ENCODE peak calls at places on chromosomes 13 and 19, in four cellular contexts. One of them, this sample, is unnamed. For H3K27me3, the result is how much of the 10 kb centered on the place peaks cover.

GRCh38 chr13:27745301-27745700 is 47.0 kb upstream of the GSX1 start:
- DNase-seq in uterus: no peak
- DNase-seq in tibial artery: no peak
- DNase-seq in thoracic aorta: no peak
- DNase-seq in this sample: no peak

GRCh38 chr13:40764587-40765403 is 6.2 kb downstream of the MRPS31 start:
- DNase-seq in thoracic aorta: no peak
- DNase-seq in uterus: no peak
- DNase-seq in tibial artery: no peak
- DNase-seq in this sample: no peak

GRCh38 chr13:28574617-28575142 is 79.8 kb upstream of the FLT1 start:
- DNase-seq in uterus: no peak
- DNase-seq in thoracic aorta: no peak
- DNase-seq in tibial artery: no peak
- DNase-seq in this sample: no peak

GRCh38 chr19:10808937-10809655 is 26.9 kb downstream of the TMED1 start:
- DNase-seq in uterus: no peak
- DNase-seq in tibial artery: no peak
- DNase-seq in thoracic aorta: no peak
- DNase-seq in this sample: no peak

GRCh38 chr13:28136916-28137315 is 1.4 kb upstream of the PAN3 start:
- DNase-seq in uterus: no peak
- DNase-seq in thoracic aorta: no peak
- DNase-seq in tibial artery: no peak
- DNase-seq in this sample: no peak

GRCh38 chr13:74135306-74136088 is 1.3 kb upstream of the KLF12 start:
- DNase-seq in uterus: peak
- DNase-seq in thoracic aorta: peak
- DNase-seq in tibial artery: peak
- DNase-seq in this sample: peak

GRCh38 chr13:110006304-110006703 is 219.9 kb upstream of the IRS2 start:
- DNase-seq in thoracic aorta: no peak
- DNase-seq in uterus: peak
- DNase-seq in tibial artery: no peak
- DNase-seq in this sample: peak

GRCh38 chr19:9818175-9818733 is 625 bp downstream of the FBXL12 start:
- DNase-seq in tibial artery: no peak
- DNase-seq in uterus: no peak
- DNase-seq in thoracic aorta: no peak
- DNase-seq in this sample: no peak

GRCh38 chr19:4581381-4582111 is 22.1 kb upstream of the SEMA6B start:
- DNase-seq in uterus: no peak
- DNase-seq in thoracic aorta: no peak
- DNase-seq in tibial artery: no peak
- DNase-seq in this sample: no peak

GRCh38 chr19:44927746-44928145 is 13.3 kb downstream of the APOC1 start:
- DNase-seq in tibial artery: no peak
- DNase-seq in uterus: no peak
- DNase-seq in thoracic aorta: no peak
- DNase-seq in this sample: no peak

GRCh38 chr13:41284512-41285288 is 21.3 kb upstream of the MTRF1 start:
- DNase-seq in uterus: no peak
- DNase-seq in tibial artery: no peak
- DNase-seq in thoracic aorta: no peak
- DNase-seq in this sample: no peak

GRCh38 chr19:7914598-7915045 is at the start of gene TGFBR3L:
- DNase-seq in thoracic aorta: no peak
- DNase-seq in tibial artery: no peak
- DNase-seq in uterus: peak
- DNase-seq in this sample: no peak

GRCh38 chr13:30466841-30467252 is 1.1 kb upstream of the HMGB1 start:
- DNase-seq in thoracic aorta: no peak
- DNase-seq in tibial artery: no peak
- DNase-seq in uterus: no peak
- DNase-seq in this sample: no peak

GRCh38 chr19:41456342-41456918 is 13.5 kb downstream of the ERICH4 start:
- DNase-seq in thoracic aorta: no peak
- DNase-seq in uterus: peak
- DNase-seq in tibial artery: no peak
- DNase-seq in this sample: no peak

GRCh38 chr13:52141299-52141698 is 12.4 kb upstream of the NEK5 start:
- DNase-seq in tibial artery: no peak
- DNase-seq in uterus: no peak
- DNase-seq in thoracic aorta: no peak
- DNase-seq in this sample: no peak

GRCh38 chr13:70518081-70518480 is 409.8 kb upstream of the KLHL1 start:
- DNase-seq in tibial artery: no peak
- DNase-seq in thoracic aorta: no peak
- DNase-seq in uterus: no peak
- DNase-seq in this sample: no peak

GRCh38 chr19:14519245-14519859 is 1.2 kb upstream of the DNAJB1 start:
- DNase-seq in uterus: no peak
- DNase-seq in tibial artery: no peak
- DNase-seq in thoracic aorta: no peak
- DNase-seq in this sample: no peak

GRCh38 chr13:72230131-72230530 is 363.1 kb upstream of the DACH1 start:
- DNase-seq in uterus: no peak
- DNase-seq in thoracic aorta: no peak
- DNase-seq in tibial artery: no peak
- DNase-seq in this sample: no peak

GRCh38 chr19:46904114-46905060 is 43.6 kb downstream of the ARHGAP35 start:
- DNase-seq in thoracic aorta: no peak
- DNase-seq in tibial artery: no peak
- DNase-seq in uterus: peak
- DNase-seq in this sample: no peak

GRCh38 chr13:114063545-114064515 is 68.6 kb downstream of the RASA3 start:
- DNase-seq in uterus: peak
- DNase-seq in thoracic aorta: peak
- DNase-seq in tibial artery: peak
- DNase-seq in this sample: peak

GRCh38 chr13:48163066-48163465 is 68.2 kb upstream of the MED4 start:
- DNase-seq in thoracic aorta: no peak
- DNase-seq in tibial artery: no peak
- DNase-seq in uterus: no peak
- DNase-seq in this sample: no peak

GRCh38 chr13:113643593-113643992 is 14.4 kb downstream of the ATP4B start:
- DNase-seq in uterus: no peak
- DNase-seq in tibial artery: no peak
- DNase-seq in thoracic aorta: no peak
- DNase-seq in this sample: no peak

GRCh38 chr13:112664501-112665203 is 25.2 kb upstream of the ATP11A start:
- DNase-seq in uterus: no peak
- DNase-seq in thoracic aorta: no peak
- DNase-seq in tibial artery: no peak
- DNase-seq in this sample: no peak

GRCh38 chr13:112454648-112455334 is 78.6 kb downstream of the SPACA7 start:
- DNase-seq in tibial artery: no peak
- DNase-seq in uterus: no peak
- DNase-seq in thoracic aorta: no peak
- DNase-seq in this sample: no peak

GRCh38 chr13:20306039-20306438 is 73.9 kb upstream of the GJB6 start:
- DNase-seq in thoracic aorta: no peak
- DNase-seq in uterus: no peak
- DNase-seq in tibial artery: no peak
- DNase-seq in this sample: no peak

GRCh38 chr13:65966991-65967451 is 1263.1 kb downstream of the PCDH9 start:
- DNase-seq in uterus: no peak
- DNase-seq in thoracic aorta: no peak
- DNase-seq in tibial artery: no peak
- DNase-seq in this sample: no peak

GRCh38 chr19:46608178-46608577 is 7.0 kb downstream of the CALM3 start:
- DNase-seq in thoracic aorta: no peak
- DNase-seq in tibial artery: no peak
- DNase-seq in uterus: no peak
- DNase-seq in this sample: no peak

GRCh38 chr19:40718774-40719391 is 2.0 kb downstream of the ITPKC start:
- DNase-seq in tibial artery: peak
- DNase-seq in thoracic aorta: no peak
- DNase-seq in uterus: peak
- DNase-seq in this sample: peak

GRCh38 chr19:21328402-21328801 is 808 bp downstream of the ZNF708 start:
- DNase-seq in thoracic aorta: no peak
- DNase-seq in tibial artery: no peak
- DNase-seq in uterus: no peak
- DNase-seq in this sample: no peak

GRCh38 chr19:39814595-39814994 is 19.4 kb downstream of the DYRK1B start:
- DNase-seq in uterus: no peak
- DNase-seq in tibial artery: no peak
- DNase-seq in thoracic aorta: no peak
- DNase-seq in this sample: no peak

GRCh38 chr13:35727881-35728280 is 251.4 kb upstream of the MAB21L1 start:
- DNase-seq in tibial artery: no peak
- DNase-seq in uterus: no peak
- DNase-seq in thoracic aorta: no peak
- DNase-seq in this sample: no peak

GRCh38 chr13:73810647-73811046 is 323.6 kb downstream of the KLF12 start:
- DNase-seq in tibial artery: no peak
- DNase-seq in uterus: no peak
- DNase-seq in thoracic aorta: no peak
- DNase-seq in this sample: no peak

GRCh38 chr13:50645092-50645491 is 198.4 kb downstream of the DLEU7 start:
- DNase-seq in thoracic aorta: no peak
- DNase-seq in uterus: no peak
- DNase-seq in tibial artery: no peak
- DNase-seq in this sample: no peak

GRCh38 chr13:109743706-109744453 is 42.5 kb downstream of the IRS2 start:
- DNase-seq in uterus: peak
- DNase-seq in thoracic aorta: no peak
- DNase-seq in tibial artery: no peak
- DNase-seq in this sample: no peak

GRCh38 chr19:1561236-1561842 is 6.8 kb downstream of the MEX3D start:
- DNase-seq in uterus: no peak
- DNase-seq in tibial artery: no peak
- DNase-seq in thoracic aorta: no peak
- DNase-seq in this sample: no peak
- H3K4me3 ChIP-seq in uterus: no peak
- H3K4me3 ChIP-seq in tibial artery: no peak
- H3K4me3 ChIP-seq in thoracic aorta: no peak
- H3K4me3 ChIP-seq in this sample: no peak

DNA sequence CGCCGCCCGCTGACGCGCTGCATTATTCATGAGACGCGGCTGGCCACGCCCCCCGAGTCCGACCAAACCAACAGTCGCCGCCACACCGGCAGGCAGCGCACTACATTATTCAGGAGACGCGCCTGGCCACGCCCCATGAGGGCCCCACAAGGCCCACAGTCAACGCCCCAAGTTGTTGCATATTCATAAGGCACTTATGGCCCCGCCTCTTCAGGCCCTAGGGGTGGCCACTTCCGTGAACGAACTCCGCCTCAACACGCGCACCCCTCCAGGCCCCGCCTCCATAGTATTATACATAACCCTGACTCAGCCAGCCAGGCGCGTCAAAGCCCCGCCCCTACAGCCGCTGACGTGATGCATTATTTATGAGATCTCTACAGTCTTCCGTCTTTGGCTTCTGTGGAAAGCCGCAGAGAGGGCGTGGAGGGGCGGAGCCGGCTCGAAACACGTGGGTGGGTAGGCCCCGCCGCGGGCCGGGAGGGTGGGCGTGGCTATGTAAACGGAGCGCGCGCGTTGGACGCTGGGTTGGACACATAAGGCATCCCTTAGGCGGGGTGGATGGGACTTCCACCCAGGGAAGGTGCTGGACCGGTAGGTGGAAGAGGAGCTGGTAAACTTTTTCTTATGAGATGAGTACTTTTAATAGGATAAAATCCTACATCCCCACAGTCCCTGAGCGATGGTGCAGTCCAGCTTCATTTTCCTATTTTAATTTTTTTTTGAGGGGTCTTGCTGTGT is 423 bp upstream of the ELL start:
- DNase-seq in thoracic aorta: peak
- DNase-seq in tibial artery: peak
- DNase-seq in uterus: peak
- DNase-seq in this sample: peak
- TF ChIP-seq CTCF in thoracic aorta: no peak
- TF ChIP-seq CTCF in tibial artery: no peak
- TF ChIP-seq CTCF in uterus: no peak
- TF ChIP-seq CTCF in this sample: no peak

DNA sequence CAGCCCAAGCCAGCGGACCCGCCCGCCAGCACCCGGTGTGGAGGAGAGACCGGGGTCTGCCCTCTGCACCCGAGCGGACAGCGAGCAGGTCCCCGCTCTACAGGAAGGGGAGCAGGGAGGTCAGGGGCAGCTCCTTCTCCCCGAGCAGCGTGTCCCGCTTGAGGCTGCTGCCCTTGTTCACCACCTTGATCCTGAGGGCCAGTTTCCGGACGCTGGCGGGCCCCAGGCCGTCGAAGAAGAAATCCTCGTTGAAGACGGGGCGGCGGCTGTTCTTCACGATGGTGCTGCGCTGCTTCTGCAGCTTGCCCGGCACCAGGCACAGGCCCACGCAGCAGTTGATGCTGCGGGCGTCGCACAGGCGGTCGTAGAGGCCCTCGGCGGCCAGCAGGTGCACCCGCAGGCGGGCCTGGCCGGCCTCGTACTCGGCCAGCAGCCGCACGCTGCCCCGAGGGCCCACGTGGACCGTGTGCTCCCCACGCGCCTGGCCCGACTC is 1.9 kb downstream of the C2CD4C start:
- DNase-seq in uterus: no peak
- DNase-seq in thoracic aorta: no peak
- DNase-seq in tibial artery: no peak
- DNase-seq in this sample: no peak
- H3K27me3 ChIP-seq in uterus: under half
- H3K27me3 ChIP-seq in thoracic aorta: under half
- H3K27me3 ChIP-seq in tibial artery: half or more
- H3K27me3 ChIP-seq in this sample: half or more

DNA sequence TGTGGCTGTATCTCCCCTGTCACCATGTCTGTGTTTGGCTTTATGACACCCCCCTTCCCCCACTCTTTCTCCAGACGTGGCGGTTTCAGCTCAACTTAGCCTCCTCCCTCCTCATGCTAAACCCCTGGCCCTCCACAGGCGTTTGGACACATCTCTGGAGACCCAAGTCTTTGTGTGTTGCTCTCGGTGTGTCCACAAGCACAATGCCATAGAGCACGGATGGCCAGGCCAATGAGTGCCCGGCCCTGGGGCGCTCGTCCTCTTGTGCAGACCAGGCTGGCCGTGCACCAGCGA is 468 bp downstream of the PPP1R14A start:
- DNase-seq in tibial artery: no peak
- DNase-seq in uterus: no peak
- DNase-seq in thoracic aorta: no peak
- DNase-seq in this sample: no peak
- H3K4me3 ChIP-seq in tibial artery: peak
- H3K4me3 ChIP-seq in uterus: peak
- H3K4me3 ChIP-seq in thoracic aorta: peak
- H3K4me3 ChIP-seq in this sample: peak

GRCh38 chr19:17946965-17947784 is 14.4 kb downstream of the CCDC124 start:
- DNase-seq in tibial artery: no peak
- DNase-seq in thoracic aorta: no peak
- DNase-seq in uterus: no peak
- DNase-seq in this sample: no peak
- TF ChIP-seq CTCF in tibial artery: no peak
- TF ChIP-seq CTCF in thoracic aorta: no peak
- TF ChIP-seq CTCF in uterus: no peak
- TF ChIP-seq CTCF in this sample: no peak

GRCh38 chr19:50889638-50890037 is 16.4 kb downstream of the KLK2 start:
- DNase-seq in tibial artery: no peak
- DNase-seq in thoracic aorta: no peak
- DNase-seq in uterus: no peak
- DNase-seq in this sample: no peak
- H3K27me3 ChIP-seq in tibial artery: under half
- H3K27me3 ChIP-seq in thoracic aorta: under half
- H3K27me3 ChIP-seq in uterus: under half
- H3K27me3 ChIP-seq in this sample: under half

GRCh38 chr19:56066152-56067023 is 54.7 kb downstream of the ZNF787 start:
- DNase-seq in uterus: peak
- DNase-seq in thoracic aorta: no peak
- DNase-seq in tibial artery: peak
- DNase-seq in this sample: no peak
- H3K4me3 ChIP-seq in uterus: no peak
- H3K4me3 ChIP-seq in thoracic aorta: peak
- H3K4me3 ChIP-seq in tibial artery: no peak
- H3K4me3 ChIP-seq in this sample: no peak

This sample was measured in gastrocnemius medialis.